ENCODE peak calls at places on chromosome 7, in six cellular contexts. K is IMR-90, W is A549, B is right lobe of liver, R is sigmoid colon, H is thyroid gland. N is an unnamed sample.

GRCh38 chr7:28405662-28406061 is 6.7 kb upstream of the CREB5 start:
- DNase-seq in B (no peak), R (peak; percentile 85), K (peak; percentile 97), H (no peak), W (peak; percentile 48), N (peak; percentile 68)

GRCh38 chr7:95246935-95247370 is 77.4 kb downstream of the PON1 start:
- DNase-seq in R (peak; percentile 70), B (no peak), W (peak; percentile 89), H (peak; percentile 44), K (peak; percentile 62), N (no peak)

GRCh38 chr7:46146454-46147255 is 225.6 kb upstream of the IGFBP3 start:
- DNase-seq in R (no peak), B (no peak), H (peak; percentile 84), W (peak; percentile 61), K (peak; percentile 70), N (no peak)

GRCh38 chr7:45939574-45939973 is 18.5 kb upstream of the IGFBP3 start:
- DNase-seq in W (no peak), H (no peak), R (no peak), K (no peak), B (no peak), N (no peak)

GRCh38 chr7:22726345-22726848 is 603 bp upstream of the IL6 start:
- DNase-seq in H (peak; percentile 81), R (peak; percentile 77), W (peak; percentile 76), B (no peak), K (peak; percentile 90), N (peak; percentile 66)

GRCh38 chr7:80372415-80372814 is 139.4 kb downstream of the GNAT3 start:
- DNase-seq in K (peak; percentile 82), R (no peak), W (peak; percentile 37), H (no peak), B (no peak), N (no peak)

GRCh38 chr7:55055479-55055878 is 36.7 kb downstream of the EGFR start:
- DNase-seq in W (peak; percentile 63), R (no peak), B (no peak), H (no peak), K (peak; percentile 92), N (no peak)

GRCh38 chr7:138842111-138842510 is 44.1 kb upstream of the ATP6V0A4 start:
- DNase-seq in H (no peak), R (no peak), W (peak; percentile 50), K (peak; percentile 72), B (no peak), N (no peak)

GRCh38 chr7:97215556-97215955 is 98.1 kb downstream of the SDHAF3 start:
- DNase-seq in W (no peak), K (no peak), H (no peak), B (peak; percentile 64), R (no peak), N (no peak)

GRCh38 chr7:50718311-50718710 is 64.4 kb downstream of the GRB10 start:
- DNase-seq in K (no peak), B (no peak), W (no peak), R (no peak), H (no peak), N (no peak)

GRCh38 chr7:146701166-146701565 is 584.6 kb downstream of the CNTNAP2 start:
- DNase-seq in H (no peak), W (no peak), R (no peak), K (no peak), B (no peak), N (no peak)

GRCh38 chr7:50940621-50941020 is 157.9 kb upstream of the GRB10 start:
- DNase-seq in B (no peak), R (no peak), K (no peak), H (no peak), W (no peak), N (no peak)

GRCh38 chr7:53398566-53398965 is 363.1 kb downstream of the POM121L12 start:
- DNase-seq in W (no peak), B (no peak), K (no peak), R (no peak), H (no peak), N (no peak)

GRCh38 chr7:154493594-154493993 is 441.4 kb downstream of the DPP6 start:
- DNase-seq in R (no peak), K (no peak), B (no peak), H (no peak), W (no peak), N (no peak)

GRCh38 chr7:6392712-6393666 is 54.8 kb downstream of the DAGLB start:
- DNase-seq in W (peak; percentile 81), H (peak; percentile 90), K (peak; percentile 77), B (no peak), R (peak; percentile 85), N (peak; percentile 80)

DNA sequence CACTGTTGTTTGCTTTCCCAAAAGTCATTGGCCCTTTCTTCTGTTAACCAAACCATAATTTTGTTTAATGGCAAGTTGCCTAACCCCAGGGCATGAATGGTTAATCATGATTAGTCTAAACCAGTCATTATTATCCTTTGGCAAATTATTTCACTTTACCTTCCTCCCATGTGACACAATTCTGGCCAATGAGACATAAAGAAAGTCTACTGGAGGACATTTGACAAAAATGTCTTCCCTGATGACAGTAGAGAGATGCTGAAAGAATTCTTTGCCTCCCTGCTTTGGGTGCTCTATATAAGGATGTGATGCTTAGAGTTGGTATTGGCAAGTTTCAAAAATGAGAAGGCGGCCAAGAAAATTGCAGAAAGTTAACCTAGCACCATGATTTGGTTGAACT is 101.9 kb downstream of the PODXL start:
- DNase-seq in B (no peak), K (no peak), H (no peak), W (no peak), R (no peak), N (no peak)
- TF ChIP-seq POLR2A in B (no peak), K (no peak), H (no peak), W (no peak), R (no peak), N (no peak)

GRCh38 chr7:122438001-122438400 is 133.5 kb upstream of the FEZF1 start:
- DNase-seq in W (no peak), R (no peak), H (no peak), K (no peak), B (no peak), N (no peak)
- H3K27ac ChIP-seq in W (no peak overlapping the region), R (no peak overlapping the region), H (no peak overlapping the region), K (no peak overlapping the region), B (no peak overlapping the region), N (no peak overlapping the region)

GRCh38 chr7:64874114-64874513 is 29.0 kb upstream of the ZNF273 start:
- DNase-seq in W (no peak), H (peak; percentile 67), R (no peak), K (no peak), B (no peak), N (no peak)

GRCh38 chr7:64873517-64873916 is 29.6 kb upstream of the ZNF273 start:
- DNase-seq in H (no peak), B (no peak), R (no peak), W (no peak), K (no peak), N (no peak)

GRCh38 chr7:64875658-64876406 is 27.2 kb upstream of the ZNF273 start:
- DNase-seq in H (no peak), W (no peak), B (no peak), K (no peak), R (no peak), N (no peak)

GRCh38 chr7:64875258-64875657 is 27.8 kb upstream of the ZNF273 start:
- DNase-seq in H (no peak), W (no peak), K (no peak), R (no peak), B (no peak), N (no peak)

GRCh38 chr7:64874562-64875250 is 28.4 kb upstream of the ZNF273 start:
- DNase-seq in K (no peak), W (no peak), H (no peak), R (no peak), B (no peak), N (no peak)
- TF ChIP-seq POLR2A in K (no peak), W (no peak), H (no peak), R (no peak), B (no peak), N (no peak)

GRCh38 chr7:115350764-115351163 is 428.9 kb downstream of the MDFIC start:
- DNase-seq in B (no peak), W (no peak), R (no peak), K (peak; percentile 5), H (no peak), N (no peak)
- H3K27ac ChIP-seq in B (no peak overlapping the region), W (no peak overlapping the region), R (no peak overlapping the region), K (no peak overlapping the region), H (no peak overlapping the region), N (no peak overlapping the region)

GRCh38 chr7:32942783-32943653 is 14.2 kb upstream of the FKBP9 start:
- DNase-seq in B (peak; percentile 87), H (peak; percentile 81), R (peak; percentile 89), W (peak; percentile 81), K (peak; percentile 71), N (peak; percentile 52)
- TF ChIP-seq POLR2A in B (peak; percentile 44), H (peak; percentile 69), R (no peak), W (peak; percentile 29), K (no peak), N (peak; percentile 38)

DNA sequence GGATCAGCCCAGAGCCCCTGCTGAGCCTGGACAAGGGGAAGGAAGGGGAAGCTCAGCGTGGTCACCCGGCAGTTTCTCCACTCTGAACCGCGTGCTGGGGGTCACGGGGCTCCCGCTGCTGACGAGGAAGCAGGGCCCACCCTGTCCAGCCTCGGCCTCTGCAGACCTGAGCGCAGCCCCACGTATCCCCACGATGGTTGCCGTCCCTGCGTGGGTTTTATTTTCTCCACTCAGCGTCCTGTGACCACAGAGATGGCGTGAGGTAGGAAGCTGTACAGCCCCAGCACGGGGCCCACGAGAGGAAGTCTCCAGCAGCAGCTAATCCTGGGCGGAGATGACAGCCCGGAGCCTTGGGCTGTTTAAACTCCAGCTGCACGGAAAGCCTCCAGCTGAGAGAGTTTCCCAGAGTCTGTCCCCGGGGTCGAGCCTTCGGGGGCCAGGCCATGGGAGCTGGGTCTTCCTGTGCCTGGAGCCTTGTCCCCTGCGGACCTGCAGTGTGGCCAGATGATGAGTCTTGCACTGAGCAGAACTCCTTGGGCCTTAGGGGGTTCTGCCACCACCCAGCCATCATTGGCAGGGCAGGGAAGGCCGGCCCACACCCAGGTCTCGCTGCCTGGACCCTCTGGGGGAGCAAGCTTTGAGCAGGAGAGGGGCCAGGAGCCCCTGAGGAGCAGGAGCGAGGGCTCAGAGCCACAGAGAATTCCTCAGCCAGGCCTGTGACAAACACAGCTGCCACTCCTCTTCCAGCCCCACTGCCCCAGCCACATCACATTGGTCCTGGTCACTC is 72.8 kb upstream of the FAM20C start:
- DNase-seq in K (no peak), W (no peak), B (peak; percentile 74), R (peak; percentile 70), H (peak; percentile 21), N (no peak)
- H3K27ac ChIP-seq in K (no peak overlapping the region), W (no peak overlapping the region), B (peak overlapping the region; percentile 47), R (peak overlapping the region; percentile 36), H (no peak overlapping the region), N (peak overlapping the region; percentile 16)

GRCh38 chr7:128387663-128388485 is 21.9 kb downstream of the IMPDH1 start:
- DNase-seq in R (peak; percentile 91), H (peak; percentile 68), W (peak; percentile 66), B (peak; percentile 76), K (peak; percentile 57), N (peak; percentile 60)
- TF ChIP-seq POLR2A in R (no peak), H (no peak), W (no peak), B (no peak), K (no peak), N (no peak)

GRCh38 chr7:4739528-4739992 is 35.9 kb upstream of the AP5Z1 start:
- DNase-seq in W (peak; percentile 83), B (no peak), K (peak; percentile 38), H (peak; percentile 63), R (no peak), N (peak; percentile 82)
- H3K27ac ChIP-seq in W (peak overlapping the region; percentile 96), B (peak overlapping the region; percentile 67), K (peak overlapping the region; percentile 93), H (peak overlapping the region; percentile 64), R (peak overlapping the region; percentile 57), N (peak overlapping the region; percentile 83)